ENCODE peak calls at places on chromosomes 1 and 21, in seven cellular contexts. O is GM12878, I is SK-N-SH, T is H1, R is HCT116, G is K562, M is HepG2. C is an unnamed sample.

GRCh38 chr21:44867999-44868700 is 5.3 kb downstream of the PTTG1IP start:
- DNase-seq in O (no peak), I (no peak), T (no peak), R (no peak), G (no peak), M (no peak), C (no peak)

GRCh38 chr1:175443332-175443731 is 250.8 kb upstream of the KIAA0040 start:
- DNase-seq in O (no peak), I (no peak), T (no peak), R (no peak), G (no peak), M (no peak), C (no peak)

GRCh38 chr1:17423781-17424245 is 15.7 kb downstream of the RCC2 start:
- DNase-seq in O (no peak), I (no peak), T (no peak), R (no peak), G (no peak), M (no peak), C (no peak)

GRCh38 chr1:1975535-1975934 is 28.1 kb downstream of the CFAP74 start:
- DNase-seq in O (no peak), I (no peak), T (no peak), R (no peak), G (no peak), M (no peak), C (no peak)

GRCh38 chr1:103106426-103107321 is 1.6 kb downstream of the COL11A1 start:
- DNase-seq in O (no peak), I (peak; percentile 62), T (no peak), R (peak; percentile 0), G (no peak), M (peak; percentile 24), C (peak; percentile 60)

GRCh38 chr1:226349801-226350503 is 41.0 kb upstream of the LIN9 start:
- DNase-seq in O (no peak), I (peak; percentile 36), T (no peak), R (no peak), G (peak; percentile 71), M (no peak), C (no peak)

GRCh38 chr1:3733603-3734591 is 18.4 kb upstream of the CCDC27 start:
- DNase-seq in O (no peak), I (no peak), T (no peak), R (no peak), G (no peak), M (peak; percentile 27), C (no peak)

GRCh38 chr1:182227864-182228547 is 163.6 kb downstream of the GLUL start:
- DNase-seq in O (no peak), I (no peak), T (no peak), R (no peak), G (no peak), M (no peak), C (no peak)

GRCh38 chr1:3474421-3474820 is 20.0 kb downstream of the ARHGEF16 start:
- DNase-seq in O (no peak), I (no peak), T (no peak), R (no peak), G (no peak), M (no peak), C (no peak)

GRCh38 chr1:28835237-28835650 is 23.3 kb downstream of the OPRD1 start:
- DNase-seq in O (no peak), I (peak; percentile 85), T (no peak), R (no peak), G (no peak), M (no peak), C (no peak)

GRCh38 chr21:39087238-39087975 is 95.8 kb downstream of the PSMG1 start:
- DNase-seq in O (no peak), I (no peak), T (no peak), R (no peak), G (no peak), M (no peak), C (no peak)

GRCh38 chr1:15690317-15690716 is 6.2 kb downstream of the PLEKHM2 start:
- DNase-seq in O (no peak), I (no peak), T (no peak), R (no peak), G (no peak), M (no peak), C (no peak)

GRCh38 chr1:119964673-119965363 is 68.5 kb upstream of the ADAM30 start:
- DNase-seq in O (no peak), I (no peak), T (no peak), R (no peak), G (no peak), M (no peak), C (no peak)

GRCh38 chr21:46096596-46096981 is 1.3 kb upstream of the COL6A2 start:
- DNase-seq in O (no peak), I (no peak), T (no peak), R (no peak), G (no peak), M (no peak), C (no peak)

GRCh38 chr21:46096997-46097825 is 701 bp upstream of the COL6A2 start:
- DNase-seq in O (no peak), I (no peak), T (no peak), R (no peak), G (peak; percentile 10), M (no peak), C (no peak)

GRCh38 chr21:46094401-46095105 is 3.4 kb upstream of the COL6A2 start:
- DNase-seq in O (no peak), I (no peak), T (no peak), R (no peak), G (peak; percentile 12), M (no peak), C (no peak)

GRCh38 chr21:46095106-46095719 is 2.7 kb upstream of the COL6A2 start:
- DNase-seq in O (no peak), I (no peak), T (no peak), R (no peak), G (peak; percentile 25), M (no peak), C (no peak)

GRCh38 chr21:46095814-46096595 is 1.9 kb upstream of the COL6A2 start:
- DNase-seq in O (no peak), I (no peak), T (no peak), R (no peak), G (no peak), M (no peak), C (no peak)
- TF ChIP-seq JUND in O (no peak), I (no peak), T (no peak), R (no peak), G (no peak), M (no peak), C (no peak)

DNA sequence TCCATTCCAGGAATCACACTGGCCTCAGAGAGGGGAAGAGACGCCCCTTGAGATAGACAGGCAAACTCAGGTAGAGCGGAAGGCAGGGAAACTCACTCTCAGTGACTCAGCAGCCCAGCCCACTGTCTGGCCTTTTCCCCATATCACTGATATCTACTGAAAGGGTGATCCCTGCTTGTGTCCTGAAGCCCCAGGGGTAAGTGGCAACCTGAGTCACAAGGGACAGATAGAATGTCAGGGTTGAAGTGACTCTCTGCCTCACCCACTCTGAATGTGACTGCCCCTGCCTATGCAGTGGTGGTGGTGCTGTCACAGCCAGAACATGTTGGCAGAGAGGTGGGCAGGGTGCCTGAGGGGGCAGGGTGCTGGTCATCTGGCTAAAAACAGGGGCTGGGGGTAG is 157.5 kb upstream of the FGGY start:
- DNase-seq in O (no peak), I (no peak), T (no peak), R (peak; percentile 28), G (peak; percentile 15), M (peak; percentile 6), C (no peak)
- TF ChIP-seq JUND in O (no peak), I (no peak), T (no peak), R (no peak), G (peak; percentile 45), M (no peak), C (no peak)

GRCh38 chr1:157497987-157498781 is 54.1 kb downstream of the FCRL5 start:
- DNase-seq in O (no peak), I (no peak), T (no peak), R (no peak), G (no peak), M (no peak), C (no peak)
- TF ChIP-seq JUND in O (no peak), I (no peak), T (no peak), R (no peak), G (no peak), M (no peak), C (no peak)

GRCh38 chr1:227938276-227938675 is 9.5 kb downstream of the WNT9A start:
- DNase-seq in O (no peak), I (no peak), T (no peak), R (no peak), G (no peak), M (no peak), C (no peak)
- TF ChIP-seq JUND in O (no peak), I (no peak), T (no peak), R (no peak), G (no peak), M (no peak), C (no peak)

GRCh38 chr1:19938502-19938901 is 15.1 kb upstream of the PLA2G2E start:
- DNase-seq in O (no peak), I (no peak), T (no peak), R (no peak), G (no peak), M (no peak), C (no peak)
- TF ChIP-seq JUND in O (no peak), I (no peak), T (no peak), R (no peak), G (no peak), M (no peak), C (no peak)

GRCh38 chr1:53043271-53043670 is 18.7 kb upstream of the PODN start:
- DNase-seq in O (no peak), I (no peak), T (no peak), R (no peak), G (no peak), M (peak; percentile 8), C (no peak)
- TF ChIP-seq JUND in O (no peak), I (peak; percentile 78), T (no peak), R (no peak), G (no peak), M (no peak), C (no peak)

C was measured in T47D.